ENCODE peak calls at places on chromosomes 16 and 17, in ten cellular contexts. One of them, this sample, is unnamed.

GRCh38 chr16:4601317-4602186 is 13.1 kb downstream of the UBALD1 start:
- DNase-seq in retinal pigment epithelial cell: no peak
- DNase-seq in body of pancreas: peak; percentile 73
- DNase-seq in renal cortical epithelial cell: no peak
- DNase-seq in activated T-helper 9 cell treated with anti-CD3 and anti-CD28 coated beads, Interleukin-2, amount 50 U/mL, for 16 hours: no peak
- DNase-seq in CD8-positive, alpha-beta memory T cell: no peak
- DNase-seq in IMR-90: peak; percentile 20
- DNase-seq in NCI-H69: peak; percentile 45
- DNase-seq in COR-L47: no peak
- DNase-seq in non-pigmented ciliary epithelial cell: no peak
- DNase-seq in this sample: no peak

GRCh38 chr17:17523001-17523713 is 27.0 kb upstream of the RASD1 start:
- DNase-seq in retinal pigment epithelial cell: no peak
- DNase-seq in body of pancreas: peak; percentile 89
- DNase-seq in renal cortical epithelial cell: no peak
- DNase-seq in activated T-helper 9 cell treated with anti-CD3 and anti-CD28 coated beads, Interleukin-2, amount 50 U/mL, for 16 hours: no peak
- DNase-seq in CD8-positive, alpha-beta memory T cell: no peak
- DNase-seq in IMR-90: no peak
- DNase-seq in NCI-H69: peak; percentile 91
- DNase-seq in COR-L47: peak; percentile 76
- DNase-seq in non-pigmented ciliary epithelial cell: no peak
- DNase-seq in this sample: no peak

GRCh38 chr17:81011951-81012350 is 20.3 kb downstream of the CHMP6 start:
- DNase-seq in retinal pigment epithelial cell: no peak
- DNase-seq in body of pancreas: no peak
- DNase-seq in renal cortical epithelial cell: no peak
- DNase-seq in activated T-helper 9 cell treated with anti-CD3 and anti-CD28 coated beads, Interleukin-2, amount 50 U/mL, for 16 hours: no peak
- DNase-seq in CD8-positive, alpha-beta memory T cell: no peak
- DNase-seq in IMR-90: no peak
- DNase-seq in NCI-H69: no peak
- DNase-seq in COR-L47: no peak
- DNase-seq in non-pigmented ciliary epithelial cell: no peak
- DNase-seq in this sample: no peak

GRCh38 chr16:20114356-20114755 is 40.7 kb upstream of the GPR139 start:
- DNase-seq in retinal pigment epithelial cell: peak; percentile 5
- DNase-seq in body of pancreas: peak; percentile 73
- DNase-seq in renal cortical epithelial cell: peak; percentile 6
- DNase-seq in activated T-helper 9 cell treated with anti-CD3 and anti-CD28 coated beads, Interleukin-2, amount 50 U/mL, for 16 hours: no peak
- DNase-seq in CD8-positive, alpha-beta memory T cell: no peak
- DNase-seq in IMR-90: no peak
- DNase-seq in NCI-H69: peak; percentile 2
- DNase-seq in COR-L47: no peak
- DNase-seq in non-pigmented ciliary epithelial cell: no peak
- DNase-seq in this sample: no peak

GRCh38 chr17:44038604-44039007 is 23.8 kb upstream of the TMEM101 start:
- DNase-seq in retinal pigment epithelial cell: no peak
- DNase-seq in body of pancreas: no peak
- DNase-seq in renal cortical epithelial cell: peak; percentile 16
- DNase-seq in activated T-helper 9 cell treated with anti-CD3 and anti-CD28 coated beads, Interleukin-2, amount 50 U/mL, for 16 hours: no peak
- DNase-seq in CD8-positive, alpha-beta memory T cell: no peak
- DNase-seq in IMR-90: no peak
- DNase-seq in NCI-H69: peak; percentile 77
- DNase-seq in COR-L47: no peak
- DNase-seq in non-pigmented ciliary epithelial cell: no peak
- DNase-seq in this sample: no peak

GRCh38 chr17:17868637-17869522 is 32.1 kb upstream of the SREBF1 start:
- DNase-seq in retinal pigment epithelial cell: no peak
- DNase-seq in body of pancreas: no peak
- DNase-seq in renal cortical epithelial cell: no peak
- DNase-seq in activated T-helper 9 cell treated with anti-CD3 and anti-CD28 coated beads, Interleukin-2, amount 50 U/mL, for 16 hours: no peak
- DNase-seq in CD8-positive, alpha-beta memory T cell: no peak
- DNase-seq in IMR-90: peak; percentile 62
- DNase-seq in NCI-H69: no peak
- DNase-seq in COR-L47: no peak
- DNase-seq in non-pigmented ciliary epithelial cell: no peak
- DNase-seq in this sample: no peak

GRCh38 chr17:79776378-79777165 is 1.4 kb upstream of the CBX2 start:
- DNase-seq in retinal pigment epithelial cell: no peak
- DNase-seq in body of pancreas: no peak
- DNase-seq in renal cortical epithelial cell: no peak
- DNase-seq in activated T-helper 9 cell treated with anti-CD3 and anti-CD28 coated beads, Interleukin-2, amount 50 U/mL, for 16 hours: no peak
- DNase-seq in CD8-positive, alpha-beta memory T cell: no peak
- DNase-seq in IMR-90: no peak
- DNase-seq in NCI-H69: peak; percentile 80
- DNase-seq in COR-L47: peak; percentile 35
- DNase-seq in non-pigmented ciliary epithelial cell: no peak
- DNase-seq in this sample: no peak

GRCh38 chr16:67661101-67661661 is 421 bp downstream of the PARD6A start:
- DNase-seq in retinal pigment epithelial cell: peak; percentile 50
- DNase-seq in body of pancreas: peak; percentile 63
- DNase-seq in renal cortical epithelial cell: peak; percentile 72
- DNase-seq in activated T-helper 9 cell treated with anti-CD3 and anti-CD28 coated beads, Interleukin-2, amount 50 U/mL, for 16 hours: no peak
- DNase-seq in CD8-positive, alpha-beta memory T cell: no peak
- DNase-seq in IMR-90: peak; percentile 52
- DNase-seq in NCI-H69: peak; percentile 67
- DNase-seq in COR-L47: no peak
- DNase-seq in non-pigmented ciliary epithelial cell: no peak
- DNase-seq in this sample: no peak

GRCh38 chr17:43043306-43043705 is 18.3 kb downstream of the RND2 start:
- DNase-seq in retinal pigment epithelial cell: no peak
- DNase-seq in body of pancreas: no peak
- DNase-seq in renal cortical epithelial cell: no peak
- DNase-seq in activated T-helper 9 cell treated with anti-CD3 and anti-CD28 coated beads, Interleukin-2, amount 50 U/mL, for 16 hours: no peak
- DNase-seq in CD8-positive, alpha-beta memory T cell: no peak
- DNase-seq in IMR-90: peak; percentile 49
- DNase-seq in NCI-H69: no peak
- DNase-seq in COR-L47: no peak
- DNase-seq in non-pigmented ciliary epithelial cell: no peak
- DNase-seq in this sample: no peak

GRCh38 chr17:66446419-66446818 is 144.0 kb downstream of the PRKCA start:
- DNase-seq in retinal pigment epithelial cell: no peak
- DNase-seq in body of pancreas: no peak
- DNase-seq in renal cortical epithelial cell: no peak
- DNase-seq in activated T-helper 9 cell treated with anti-CD3 and anti-CD28 coated beads, Interleukin-2, amount 50 U/mL, for 16 hours: no peak
- DNase-seq in CD8-positive, alpha-beta memory T cell: no peak
- DNase-seq in IMR-90: no peak
- DNase-seq in NCI-H69: no peak
- DNase-seq in COR-L47: no peak
- DNase-seq in non-pigmented ciliary epithelial cell: no peak
- DNase-seq in this sample: no peak

GRCh38 chr17:80227156-80227555 is 6.9 kb downstream of the SLC26A11 start:
- DNase-seq in retinal pigment epithelial cell: no peak
- DNase-seq in body of pancreas: no peak
- DNase-seq in renal cortical epithelial cell: no peak
- DNase-seq in activated T-helper 9 cell treated with anti-CD3 and anti-CD28 coated beads, Interleukin-2, amount 50 U/mL, for 16 hours: no peak
- DNase-seq in CD8-positive, alpha-beta memory T cell: no peak
- DNase-seq in IMR-90: no peak
- DNase-seq in NCI-H69: no peak
- DNase-seq in COR-L47: no peak
- DNase-seq in non-pigmented ciliary epithelial cell: no peak
- DNase-seq in this sample: no peak

GRCh38 chr16:66286527-66286926 is 80.0 kb upstream of the CDH5 start:
- DNase-seq in retinal pigment epithelial cell: no peak
- DNase-seq in body of pancreas: no peak
- DNase-seq in renal cortical epithelial cell: no peak
- DNase-seq in activated T-helper 9 cell treated with anti-CD3 and anti-CD28 coated beads, Interleukin-2, amount 50 U/mL, for 16 hours: no peak
- DNase-seq in CD8-positive, alpha-beta memory T cell: no peak
- DNase-seq in IMR-90: no peak
- DNase-seq in NCI-H69: no peak
- DNase-seq in COR-L47: no peak
- DNase-seq in non-pigmented ciliary epithelial cell: no peak
- DNase-seq in this sample: no peak

GRCh38 chr17:19762515-19762961 is 14.4 kb upstream of the ALDH3A1 start:
- DNase-seq in retinal pigment epithelial cell: no peak
- DNase-seq in body of pancreas: peak; percentile 77
- DNase-seq in renal cortical epithelial cell: peak; percentile 21
- DNase-seq in activated T-helper 9 cell treated with anti-CD3 and anti-CD28 coated beads, Interleukin-2, amount 50 U/mL, for 16 hours: peak; percentile 42
- DNase-seq in CD8-positive, alpha-beta memory T cell: no peak
- DNase-seq in IMR-90: peak; percentile 59
- DNase-seq in NCI-H69: peak; percentile 66
- DNase-seq in COR-L47: no peak
- DNase-seq in non-pigmented ciliary epithelial cell: no peak
- DNase-seq in this sample: peak; percentile 31

GRCh38 chr16:54216268-54217187 is 70.1 kb downstream of the IRX3 start:
- DNase-seq in retinal pigment epithelial cell: no peak
- DNase-seq in body of pancreas: no peak
- DNase-seq in renal cortical epithelial cell: no peak
- DNase-seq in activated T-helper 9 cell treated with anti-CD3 and anti-CD28 coated beads, Interleukin-2, amount 50 U/mL, for 16 hours: no peak
- DNase-seq in CD8-positive, alpha-beta memory T cell: no peak
- DNase-seq in IMR-90: no peak
- DNase-seq in NCI-H69: no peak
- DNase-seq in COR-L47: no peak
- DNase-seq in non-pigmented ciliary epithelial cell: no peak
- DNase-seq in this sample: no peak

GRCh38 chr16:30484887-30485286 is 12.3 kb downstream of the ITGAL start:
- DNase-seq in retinal pigment epithelial cell: no peak
- DNase-seq in body of pancreas: no peak
- DNase-seq in renal cortical epithelial cell: no peak
- DNase-seq in activated T-helper 9 cell treated with anti-CD3 and anti-CD28 coated beads, Interleukin-2, amount 50 U/mL, for 16 hours: no peak
- DNase-seq in CD8-positive, alpha-beta memory T cell: no peak
- DNase-seq in IMR-90: no peak
- DNase-seq in NCI-H69: peak; percentile 20
- DNase-seq in COR-L47: no peak
- DNase-seq in non-pigmented ciliary epithelial cell: no peak
- DNase-seq in this sample: no peak

GRCh38 chr16:48637039-48637438 is 27.1 kb upstream of the N4BP1 start:
- DNase-seq in retinal pigment epithelial cell: no peak
- DNase-seq in body of pancreas: no peak
- DNase-seq in renal cortical epithelial cell: no peak
- DNase-seq in activated T-helper 9 cell treated with anti-CD3 and anti-CD28 coated beads, Interleukin-2, amount 50 U/mL, for 16 hours: no peak
- DNase-seq in CD8-positive, alpha-beta memory T cell: no peak
- DNase-seq in IMR-90: no peak
- DNase-seq in NCI-H69: no peak
- DNase-seq in COR-L47: no peak
- DNase-seq in non-pigmented ciliary epithelial cell: no peak
- DNase-seq in this sample: no peak

GRCh38 chr16:11320170-11320569 is 25.1 kb upstream of the RMI2 start:
- DNase-seq in retinal pigment epithelial cell: no peak
- DNase-seq in body of pancreas: no peak
- DNase-seq in renal cortical epithelial cell: no peak
- DNase-seq in activated T-helper 9 cell treated with anti-CD3 and anti-CD28 coated beads, Interleukin-2, amount 50 U/mL, for 16 hours: no peak
- DNase-seq in CD8-positive, alpha-beta memory T cell: no peak
- DNase-seq in IMR-90: no peak
- DNase-seq in NCI-H69: peak; percentile 73
- DNase-seq in COR-L47: no peak
- DNase-seq in non-pigmented ciliary epithelial cell: no peak
- DNase-seq in this sample: no peak

This sample was measured in central memory CD4-positive, alpha-beta T cell.